ENCODE peak calls at places on chromosomes 4 and X, in four cellular contexts. T, W, M and P are unnamed samples.

GRCh38 chr4:8552024-8552423 is 28.2 kb upstream of the GPR78 start:
- DNase-seq in W (no peak), T (no peak), M (no peak), P (peak)

GRCh38 chr4:109969909-109970308 is 57.2 kb downstream of the EGF start:
- DNase-seq in M (no peak), T (no peak), W (no peak), P (no peak)

GRCh38 chr4:160026720-160027119 is 923.8 kb downstream of the RAPGEF2 start:
- DNase-seq in M (peak), T (no peak), W (peak), P (no peak)

GRCh38 chrX:27619975-27620374 is 29.8 kb downstream of the DCAF8L2 start:
- DNase-seq in M (peak), W (peak), T (no peak), P (no peak)

GRCh38 chr4:69860007-69860406 is at the start of gene SULT1E1:
- DNase-seq in T (no peak), W (peak), M (peak), P (no peak)

GRCh38 chr4:33060873-33061542 is 2340.8 kb downstream of the PCDH7 start:
- DNase-seq in M (peak), T (no peak), W (peak), P (peak)

GRCh38 chrX:97398030-97398551 is 514.4 kb downstream of the RPA4 start:
- DNase-seq in W (peak), M (no peak), T (no peak), P (no peak)

GRCh38 chr4:3217771-3218170 is 31.2 kb upstream of the MSANTD1 start:
- DNase-seq in T (no peak), M (no peak), W (no peak), P (peak)

GRCh38 chr4:98688416-98689290 is 30.2 kb upstream of the TSPAN5 start:
- DNase-seq in T (peak), M (no peak), W (peak), P (no peak)

GRCh38 chr4:55442541-55442940 is 46.8 kb downstream of the TMEM165 start:
- DNase-seq in M (no peak), W (no peak), T (no peak), P (no peak)

GRCh38 chrX:68732906-68733493 is 85.5 kb downstream of the STARD8 start:
- DNase-seq in T (peak), M (peak), W (peak), P (peak)

GRCh38 chrX:68841251-68842049 is 12.6 kb downstream of the EFNB1 start:
- DNase-seq in W (no peak), T (no peak), M (peak), P (no peak)

GRCh38 chrX:22404297-22404696 is 131.6 kb downstream of the CBLL2 start:
- DNase-seq in W (no peak), M (no peak), T (no peak), P (no peak)

GRCh38 chr4:101685126-101685525 is 105.4 kb upstream of the BANK1 start:
- DNase-seq in T (no peak), M (no peak), W (no peak), P (no peak)

GRCh38 chr4:119050501-119051090 is 85.0 kb upstream of the MYOZ2 start:
- DNase-seq in W (peak), T (no peak), M (no peak), P (no peak)

GRCh38 chr4:166153539-166153938 is 280.5 kb downstream of the TLL1 start:
- DNase-seq in T (no peak), W (peak), M (no peak), P (no peak)